ENCODE peak calls at places on chromosomes 2 and 18, in ten cellular contexts. J, G, C, S, A, I, V, R, E and F are unnamed samples.

GRCh38 chr2:168635065-168635577 is 167.3 kb upstream of the NOSTRIN start:
- DNase-seq in V (peak), J (peak), C (no peak), S (peak), E (no peak), I (no peak), G (no peak), A (no peak), R (no peak), F (no peak)

GRCh38 chr2:178345951-178346350 is 105.0 kb downstream of the PRKRA start:
- DNase-seq in J (no peak), E (no peak), I (no peak), S (no peak), R (no peak), A (no peak), V (peak), G (no peak), C (no peak), F (no peak)

GRCh38 chr2:209713219-209713618 is 58.4 kb upstream of the UNC80 start:
- DNase-seq in J (no peak), A (no peak), V (no peak), I (no peak), G (no peak), E (no peak), R (no peak), S (peak), C (no peak), F (no peak)

GRCh38 chr18:45761512-45762114 is 37.6 kb downstream of the SLC14A1 start:
- DNase-seq in G (no peak), E (no peak), C (no peak), S (no peak), V (no peak), I (no peak), J (no peak), R (no peak), A (no peak), F (no peak)

GRCh38 chr2:219497495-219498279 is 1.0 kb upstream of the GMPPA start:
- DNase-seq in C (peak), I (no peak), V (peak), G (peak), A (peak), S (peak), J (peak), R (peak), E (peak), F (no peak)

GRCh38 chr18:13290856-13291271 is 72.3 kb downstream of the LDLRAD4 start:
- DNase-seq in C (peak), V (no peak), R (no peak), A (no peak), S (no peak), J (no peak), E (no peak), G (no peak), I (no peak), F (no peak)

GRCh38 chr18:57210711-57211411 is 64.0 kb downstream of the BOD1L2 start:
- DNase-seq in C (no peak), V (no peak), J (no peak), S (no peak), A (no peak), G (peak), E (no peak), R (no peak), I (no peak), F (no peak)

GRCh38 chr2:105836840-105837692 is 92.4 kb downstream of the NCK2 start:
- DNase-seq in G (no peak), I (no peak), S (no peak), R (no peak), E (no peak), C (no peak), A (no peak), J (no peak), V (no peak), F (no peak)

GRCh38 chr2:69132960-69133590 is 120.1 kb downstream of the ANTXR1 start:
- DNase-seq in G (no peak), V (no peak), C (no peak), E (no peak), S (no peak), R (no peak), I (no peak), J (no peak), A (no peak), F (no peak)

GRCh38 chr18:31064130-31064529 is 21.6 kb upstream of the DSC3 start:
- DNase-seq in E (no peak), C (peak), G (no peak), A (no peak), R (no peak), V (no peak), J (no peak), I (no peak), S (peak), F (no peak)

GRCh38 chr2:161570424-161571050 is 53.7 kb upstream of the SLC4A10 start:
- DNase-seq in C (no peak), R (no peak), V (peak), I (no peak), A (no peak), S (no peak), G (no peak), J (no peak), E (no peak), F (no peak)

GRCh38 chr18:11502368-11502767 is 107.0 kb upstream of the SLC35G4 start:
- DNase-seq in G (no peak), E (no peak), R (no peak), S (peak), J (no peak), I (no peak), V (no peak), A (no peak), C (no peak), F (no peak)